ENCODE peak calls at places on chromosomes 13 and 19, in six cellular contexts. W is MM.1S; M is adrenal gland; H is HFFc6; U is H9; D is CD8-positive, alpha-beta T cell. Y is an unnamed sample.

GRCh38 chr13:68808456-68808855 is 1299.2 kb upstream of the ATXN8OS start:
- DNase-seq in W (no peak), M (no peak), H (no peak), U (no peak), D (no peak), Y (no peak)

GRCh38 chr13:49452725-49453457 is 8.8 kb downstream of the SETDB2 start:
- DNase-seq in W (no peak), M (no peak), H (no peak), U (no peak), D (no peak), Y (no peak)

GRCh38 chr13:99908129-99908805 is 63.3 kb downstream of the ZIC5 start:
- DNase-seq in W (no peak), M (no peak), H (no peak), U (no peak), D (no peak), Y (no peak)

GRCh38 chr19:46762245-46762890 is 16.1 kb upstream of the STRN4 start:
- DNase-seq in W (no peak), M (no peak), H (no peak), U (no peak), D (no peak), Y (no peak)

GRCh38 chr19:54561840-54562239 is 11.8 kb upstream of the LILRA2 start:
- DNase-seq in W (no peak), M (no peak), H (no peak), U (no peak), D (no peak), Y (no peak)

GRCh38 chr19:49930483-49931011 is 1.2 kb upstream of the NUP62 start:
- DNase-seq in W (no peak), M (peak), H (no peak), U (peak), D (no peak), Y (no peak)

GRCh38 chr19:32607479-32607878 is 26.5 kb downstream of the PDCD5 start:
- DNase-seq in W (no peak), M (no peak), H (no peak), U (no peak), D (no peak), Y (no peak)

GRCh38 chr19:34367424-34367957 is 2.5 kb downstream of the GPI start:
- DNase-seq in W (no peak), M (no peak), H (no peak), U (no peak), D (no peak), Y (no peak)

GRCh38 chr19:42396542-42397314 is 6.6 kb upstream of the CNFN start:
- DNase-seq in W (peak), M (peak), H (peak), U (peak), D (peak), Y (peak)

GRCh38 chr13:113029487-113030258 is 60.7 kb downstream of the MCF2L start:
- DNase-seq in W (peak), M (no peak), H (no peak), U (peak), D (peak), Y (peak)

GRCh38 chr13:31880849-31881494 is 141.6 kb downstream of the RXFP2 start:
- DNase-seq in W (peak), M (no peak), H (no peak), U (no peak), D (no peak), Y (no peak)

GRCh38 chr13:25377244-25377962 is 5.6 kb downstream of the ATP8A2 start:
- DNase-seq in W (no peak), M (no peak), H (no peak), U (no peak), D (no peak), Y (no peak)

GRCh38 chr19:21835429-21835809 is 563 bp downstream of the ZNF43 start:
- DNase-seq in W (no peak), M (no peak), H (no peak), U (no peak), D (no peak), Y (no peak)

GRCh38 chr19:41327499-41328156 is 17.7 kb downstream of the CCDC97 start:
- DNase-seq in W (peak), M (peak), H (no peak), U (peak), D (peak), Y (no peak)

GRCh38 chr13:79225487-79226232 is 180.4 kb downstream of the RBM26 start:
- DNase-seq in W (no peak), M (no peak), H (peak), U (no peak), D (no peak), Y (no peak)

GRCh38 chr19:12985049-12985776 is 10.1 kb upstream of the NFIX start:
- DNase-seq in W (peak), M (peak), H (peak), U (peak), D (peak), Y (no peak)

GRCh38 chr13:24267283-24267682 is 42.1 kb upstream of the C1QTNF9 start:
- DNase-seq in W (no peak), M (peak), H (no peak), U (no peak), D (no peak), Y (no peak)

GRCh38 chr13:23025848-23026608 is 154.8 kb upstream of the SGCG start:
- DNase-seq in W (no peak), M (no peak), H (no peak), U (no peak), D (no peak), Y (no peak)

GRCh38 chr13:29730253-29730652 is 120.2 kb downstream of the UBL3 start:
- DNase-seq in W (no peak), M (no peak), H (no peak), U (no peak), D (no peak), Y (no peak)

GRCh38 chr19:51440846-51441409 is 17.3 kb downstream of the SIGLEC8 start:
- DNase-seq in W (no peak), M (no peak), H (peak), U (no peak), D (peak), Y (no peak)

GRCh38 chr13:27159806-27160563 is 11.6 kb downstream of the USP12 start:
- DNase-seq in W (no peak), M (no peak), H (no peak), U (no peak), D (no peak), Y (no peak)

GRCh38 chr13:45833663-45834062 is 17.9 kb downstream of the SIAH3 start:
- DNase-seq in W (no peak), M (peak), H (peak), U (no peak), D (no peak), Y (no peak)

GRCh38 chr13:86660090-86660489 is 860.9 kb upstream of the SLITRK6 start:
- DNase-seq in W (no peak), M (no peak), H (no peak), U (no peak), D (no peak), Y (no peak)

GRCh38 chr13:92074658-92075057 is 676.2 kb downstream of the GPC5 start:
- DNase-seq in W (peak), M (no peak), H (no peak), U (peak), D (no peak), Y (no peak)

GRCh38 chr13:40911341-40911740 is 107.8 kb downstream of the ELF1 start:
- DNase-seq in W (no peak), M (no peak), H (no peak), U (no peak), D (no peak), Y (no peak)

GRCh38 chr13:40271931-40272775 is 394.3 kb downstream of the FOXO1 start:
- DNase-seq in W (no peak), M (peak), H (peak), U (no peak), D (peak), Y (no peak)

DNA sequence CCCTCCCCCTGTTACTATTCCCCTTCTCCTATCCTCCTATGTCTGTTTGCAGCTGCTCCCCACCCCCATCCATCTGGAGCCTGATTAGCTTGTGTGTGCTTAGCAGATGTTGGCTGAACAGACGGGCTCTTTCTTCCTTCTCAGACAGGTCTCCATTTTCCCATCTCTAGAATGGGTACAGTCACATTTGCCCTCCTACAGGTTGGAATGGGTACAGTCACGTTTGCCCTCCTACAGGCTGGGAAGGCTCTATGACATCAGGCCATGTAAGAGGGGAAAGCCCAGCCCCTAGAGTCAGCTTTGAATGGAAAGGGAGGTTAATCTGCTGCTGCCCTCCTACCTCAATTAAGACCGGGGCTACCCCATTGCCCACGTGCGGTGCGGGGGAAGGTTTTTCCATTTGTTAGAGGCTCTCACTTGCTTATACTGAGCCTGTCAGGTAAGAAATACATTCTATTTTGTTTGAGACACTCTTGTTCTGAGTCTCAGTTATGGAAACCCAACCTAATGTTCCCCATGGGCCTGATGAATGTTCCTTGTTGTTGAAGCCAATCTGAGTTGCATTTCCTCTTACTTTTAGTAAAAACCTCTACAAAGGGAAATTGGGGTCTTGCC is 2.2 kb upstream of the CLEC17A start:
- DNase-seq in W (no peak), M (no peak), H (no peak), U (no peak), D (no peak), Y (no peak)
- TF ChIP-seq CTCF in W (no peak), M (no peak), H (peak), U (peak), D (no peak), Y (no peak)

GRCh38 chr13:60369242-60369641 is 27.8 kb upstream of the TDRD3 start:
- DNase-seq in W (no peak), M (no peak), H (no peak), U (no peak), D (no peak), Y (no peak)
- TF ChIP-seq CTCF in W (no peak), M (no peak), H (peak), U (peak), D (peak), Y (peak)

GRCh38 chr19:7829561-7830271 is at the start of gene EVI5L:
- DNase-seq in W (peak), M (peak), H (peak), U (peak), D (peak), Y (peak)
- TF ChIP-seq CTCF in W (no peak), M (no peak), H (peak), U (no peak), D (no peak), Y (no peak)

GRCh38 chr13:36680918-36681317 is 7.1 kb downstream of the SERTM1 start:
- DNase-seq in W (no peak), M (no peak), H (no peak), U (no peak), D (no peak), Y (no peak)
- TF ChIP-seq CTCF in W (no peak), M (no peak), H (no peak), U (no peak), D (no peak), Y (no peak)

GRCh38 chr19:1854542-1855039 is 6.3 kb upstream of the REXO1 start:
- DNase-seq in W (no peak), M (peak), H (no peak), U (peak), D (no peak), Y (no peak)

GRCh38 chr19:1854032-1854541 is 5.8 kb upstream of the REXO1 start:
- DNase-seq in W (no peak), M (no peak), H (no peak), U (no peak), D (no peak), Y (no peak)

GRCh38 chr19:1855828-1856255 is 7.5 kb downstream of the KLF16 start:
- DNase-seq in W (peak), M (no peak), H (no peak), U (no peak), D (no peak), Y (no peak)

GRCh38 chr19:1856345-1856697 is 7.1 kb downstream of the KLF16 start:
- DNase-seq in W (no peak), M (no peak), H (no peak), U (no peak), D (no peak), Y (no peak)

GRCh38 chr19:1855040-1855827 is 7.0 kb upstream of the REXO1 start:
- DNase-seq in W (peak), M (peak), H (peak), U (peak), D (peak), Y (peak)
- TF ChIP-seq CTCF in W (no peak), M (no peak), H (no peak), U (no peak), D (no peak), Y (no peak)

GRCh38 chr19:45205810-45206209 is 27.2 kb downstream of the BLOC1S3 start:
- DNase-seq in W (no peak), M (no peak), H (no peak), U (no peak), D (no peak), Y (no peak)

GRCh38 chr19:45206328-45206727 is 27.7 kb downstream of the BLOC1S3 start:
- DNase-seq in W (no peak), M (no peak), H (no peak), U (no peak), D (no peak), Y (no peak)

GRCh38 chr19:45195764-45196163 is 17.2 kb downstream of the BLOC1S3 start:
- DNase-seq in W (no peak), M (no peak), H (peak), U (no peak), D (no peak), Y (no peak)

GRCh38 chr19:45202637-45203036 is 24.1 kb downstream of the BLOC1S3 start:
- DNase-seq in W (no peak), M (no peak), H (no peak), U (no peak), D (no peak), Y (no peak)

GRCh38 chr19:45200614-45201013 is 22.0 kb downstream of the BLOC1S3 start:
- DNase-seq in W (no peak), M (peak), H (peak), U (peak), D (no peak), Y (peak)
- TF ChIP-seq CTCF in W (no peak), M (peak), H (peak), U (peak), D (no peak), Y (peak)